ENCODE peak calls at places on chromosomes 2 and 18, in nine cellular contexts. Y is upper lobe of left lung, Z is tibial artery, E is lower leg skin, R is GM12864, T is omental fat pad, W is nephron progenitor cell, C is K562, I is RWPE2. H is an unnamed sample.

GRCh38 chr18:3500016-3500415 is 50.0 kb downstream of the TGIF1 start:
- DNase-seq in R (no peak), I (no peak), W (no peak), C (no peak), Y (no peak), T (no peak), E (no peak), Z (no peak), H (no peak)

GRCh38 chr18:48926420-48926857 is 24.3 kb downstream of the SMAD7 start:
- DNase-seq in R (no peak), Y (no peak), E (no peak), W (no peak), C (no peak), I (no peak), Z (no peak), T (no peak), H (no peak)

GRCh38 chr2:189412330-189412953 is 28.8 kb upstream of the WDR75 start:
- DNase-seq in Y (no peak), W (peak), R (peak), I (no peak), E (no peak), C (peak), T (no peak), Z (no peak), H (peak)

GRCh38 chr2:15714609-15715008 is 122.9 kb downstream of the DDX1 start:
- DNase-seq in E (no peak), T (no peak), R (no peak), I (no peak), Z (no peak), Y (no peak), C (no peak), W (no peak), H (no peak)

GRCh38 chr2:46798041-46798440 is 117.6 kb downstream of the MCFD2 start:
- DNase-seq in E (no peak), T (no peak), Y (no peak), I (no peak), C (peak), Z (no peak), W (no peak), R (no peak), H (no peak)

GRCh38 chr2:158575051-158575635 is 118.4 kb downstream of the PKP4 start:
- DNase-seq in Y (no peak), R (no peak), C (no peak), I (no peak), Z (no peak), T (no peak), W (no peak), E (no peak), H (no peak)

GRCh38 chr18:60910534-60910933 is 422.7 kb upstream of the CDH20 start:
- DNase-seq in Z (no peak), C (no peak), R (no peak), Y (no peak), I (no peak), W (no peak), T (no peak), E (no peak), H (no peak)

GRCh38 chr18:13502585-13502984 is 223.8 kb downstream of the FAM210A start:
- DNase-seq in Z (peak), I (no peak), R (no peak), Y (no peak), E (peak), W (no peak), T (no peak), C (no peak), H (no peak)

GRCh38 chr18:8190980-8191379 is 418.3 kb upstream of the RAB12 start:
- DNase-seq in Z (no peak), C (no peak), E (no peak), I (no peak), W (no peak), T (no peak), Y (no peak), R (no peak), H (no peak)

GRCh38 chr2:203022751-203023150 is 8.1 kb downstream of the NBEAL1 start:
- DNase-seq in R (no peak), C (no peak), E (no peak), T (no peak), Z (no peak), I (no peak), W (no peak), Y (no peak), H (no peak)

GRCh38 chr2:237244976-237245646 is 159.4 kb downstream of the COPS8 start:
- DNase-seq in R (no peak), Y (no peak), I (no peak), C (no peak), W (no peak), T (no peak), E (peak), Z (no peak), H (no peak)

GRCh38 chr2:144596074-144596871 is 76.4 kb upstream of the ZEB2 start:
- DNase-seq in Y (peak), I (no peak), W (no peak), E (no peak), Z (no peak), T (no peak), R (no peak), C (peak), H (no peak)

GRCh38 chr2:222319576-222320440 is 21.0 kb upstream of the PAX3 start:
- DNase-seq in T (no peak), C (no peak), I (peak), E (no peak), Z (no peak), Y (peak), R (no peak), W (peak), H (peak)

GRCh38 chr2:97951155-97951670 is 44.5 kb downstream of the TMEM131 start:
- DNase-seq in W (no peak), C (no peak), E (no peak), I (no peak), Z (no peak), R (no peak), Y (no peak), T (no peak), H (no peak)

GRCh38 chr2:70954886-70955285 is 19.2 kb downstream of the ATP6V1B1 start:
- DNase-seq in I (no peak), W (no peak), T (no peak), Y (no peak), R (no peak), Z (no peak), C (no peak), E (no peak), H (no peak)

GRCh38 chr18:43661570-43661969 is 384.3 kb upstream of the SYT4 start:
- DNase-seq in T (no peak), E (no peak), I (no peak), Y (no peak), R (peak), Z (no peak), W (peak), C (no peak), H (no peak)

GRCh38 chr18:46346213-46346612 is 242.0 kb downstream of the HAUS1 start:
- DNase-seq in Z (no peak), R (no peak), T (no peak), Y (no peak), E (no peak), W (no peak), C (no peak), I (no peak), H (peak)

GRCh38 chr2:229779650-229780049 is 65.3 kb upstream of the DNER start:
- DNase-seq in W (no peak), R (no peak), Z (no peak), E (no peak), T (no peak), Y (no peak), C (no peak), I (no peak), H (no peak)

GRCh38 chr18:42178381-42179080 is 223.5 kb downstream of the PIK3C3 start:
- DNase-seq in E (no peak), I (no peak), T (no peak), Y (no peak), R (no peak), W (no peak), C (no peak), Z (no peak), H (no peak)

GRCh38 chr2:76318848-76319247 is 608.1 kb upstream of the GCFC2 start:
- DNase-seq in C (no peak), Z (no peak), T (no peak), I (no peak), Y (no peak), W (no peak), R (no peak), E (no peak), H (no peak)

GRCh38 chr2:102190425-102191107 is 3.7 kb downstream of the IL1RL2 start:
- DNase-seq in W (no peak), E (no peak), Y (no peak), Z (no peak), R (no peak), T (no peak), C (no peak), I (no peak), H (no peak)

GRCh38 chr2:102184018-102184417 is 2.8 kb upstream of the IL1RL2 start:
- DNase-seq in E (no peak), I (no peak), T (no peak), Y (no peak), R (no peak), Z (no peak), C (no peak), W (no peak), H (no peak)

GRCh38 chr2:102185347-102185746 is 1.5 kb upstream of the IL1RL2 start:
- DNase-seq in T (no peak), R (no peak), Z (no peak), C (no peak), Y (no peak), W (no peak), I (no peak), E (no peak), H (no peak)

GRCh38 chr2:102186676-102187190 is at the start of gene IL1RL2:
- DNase-seq in Y (peak), Z (no peak), W (no peak), E (peak), I (no peak), R (no peak), C (no peak), T (no peak), H (no peak)

DNA sequence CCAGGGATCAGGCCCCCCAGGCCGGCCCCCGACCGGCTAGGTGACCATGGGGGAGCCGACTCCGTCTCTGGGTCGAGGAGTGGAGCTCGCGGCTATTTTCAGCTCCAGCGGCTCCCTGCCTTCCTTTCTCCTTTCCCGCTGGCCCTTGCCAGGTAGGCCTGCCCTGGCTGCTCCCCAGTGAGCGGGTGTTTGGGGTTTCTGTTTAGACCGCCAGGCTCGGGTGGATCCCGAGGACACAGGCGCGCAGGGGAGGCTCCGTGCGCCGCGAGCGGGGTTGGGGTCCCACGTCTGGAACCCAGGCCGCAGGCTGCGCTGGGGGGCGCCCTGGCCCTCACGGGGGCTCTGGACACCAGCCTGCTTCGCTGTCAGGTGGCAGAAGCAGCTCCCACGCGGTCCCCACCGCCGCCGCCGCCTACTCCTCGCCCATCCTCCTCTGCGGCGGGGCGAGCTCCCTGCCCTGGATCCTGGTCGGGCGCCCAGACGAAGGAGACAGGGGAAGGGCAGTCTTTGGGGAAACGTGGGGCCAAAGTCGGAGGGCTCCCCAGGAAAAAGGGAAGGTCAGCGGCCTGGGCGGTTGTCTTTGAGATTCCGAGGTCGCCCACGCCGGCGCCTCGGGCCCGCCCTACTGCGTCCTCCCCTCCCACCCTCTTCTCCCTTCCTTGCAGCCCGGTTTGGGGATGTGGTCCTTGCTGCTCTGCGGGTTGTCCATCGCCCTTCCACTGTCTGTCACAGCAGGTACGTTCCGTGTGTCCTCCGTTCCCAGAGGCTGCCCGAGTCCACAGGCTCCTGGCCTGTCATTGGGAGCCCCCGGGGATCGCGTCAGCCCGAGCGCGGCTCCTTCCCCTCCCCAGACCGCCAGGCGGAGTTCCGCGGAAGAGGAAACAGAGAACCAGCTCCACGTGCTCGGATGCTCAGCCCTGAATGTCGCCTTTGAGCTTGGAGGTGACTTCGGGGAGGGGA is 648 bp downstream of the IL1RL2 start:
- DNase-seq in Y (peak), W (peak), Z (peak), C (no peak), T (peak), I (no peak), R (no peak), E (peak), H (peak)
- TF ChIP-seq CTCF in Y (peak), W (no peak), Z (peak), C (no peak), T (no peak), I (no peak), R (no peak), E (no peak), H (no peak)

GRCh38 chr2:116489944-116490343 is 1324.5 kb upstream of the DDX18 start:
- DNase-seq in R (no peak), I (no peak), T (no peak), E (no peak), W (no peak), Y (no peak), Z (no peak), C (no peak), H (no peak)
- TF ChIP-seq CTCF in R (no peak), I (no peak), T (no peak), E (no peak), W (no peak), Y (no peak), Z (no peak), C (no peak), H (no peak)

GRCh38 chr2:74142340-74142739 is 5.4 kb downstream of the BOLA3 start:
- DNase-seq in I (no peak), Y (no peak), R (no peak), C (peak), W (no peak), Z (no peak), T (no peak), E (no peak), H (no peak)
- TF ChIP-seq CTCF in I (no peak), Y (no peak), R (peak), C (peak), W (peak), Z (no peak), T (no peak), E (no peak), H (no peak)

GRCh38 chr2:55283083-55283482 is 14.1 kb upstream of the MTIF2 start:
- DNase-seq in E (no peak), T (no peak), C (no peak), R (no peak), W (no peak), Y (no peak), Z (no peak), I (no peak), H (no peak)
- TF ChIP-seq CTCF in E (no peak), T (no peak), C (no peak), R (no peak), W (no peak), Y (no peak), Z (no peak), I (no peak), H (no peak)

DNA sequence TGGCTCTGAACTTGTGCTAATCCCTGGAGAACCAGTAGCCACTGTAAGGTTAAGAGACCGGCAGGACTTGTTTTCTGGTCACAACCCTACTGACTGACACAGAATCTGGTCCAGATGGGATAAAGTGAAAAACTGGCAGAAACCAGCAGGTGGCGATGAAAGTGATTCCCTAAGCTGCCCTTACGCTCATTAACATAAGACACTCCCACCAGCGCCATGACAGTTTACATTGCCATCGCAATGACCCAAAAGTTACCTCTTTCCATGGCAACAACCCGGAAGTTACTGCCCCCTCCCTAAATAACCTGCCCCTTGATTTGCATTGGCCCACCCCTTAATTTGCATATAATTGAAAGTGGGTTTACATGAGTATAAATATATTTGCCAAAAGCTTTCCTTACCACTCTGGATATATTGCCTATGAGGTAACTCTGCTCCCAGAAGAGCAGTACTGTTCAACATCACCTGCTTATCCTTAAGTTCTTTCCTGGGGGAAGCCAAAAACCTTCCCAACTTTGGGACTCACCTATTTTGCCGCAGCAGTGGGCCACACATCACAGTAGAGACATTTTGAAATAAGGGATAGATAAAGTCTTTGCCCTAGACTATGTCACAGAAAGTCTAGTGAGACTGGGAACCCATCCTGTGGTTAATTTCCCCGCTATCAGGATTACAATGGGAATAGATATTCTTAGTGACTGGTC is 35.8 kb upstream of the AFF3 start:
- DNase-seq in Y (peak), C (peak), I (no peak), Z (no peak), W (peak), E (no peak), R (peak), T (no peak), H (peak)
- TF ChIP-seq CTCF in Y (no peak), C (peak), I (peak), Z (no peak), W (no peak), E (no peak), R (peak), T (no peak), H (no peak)

DNA sequence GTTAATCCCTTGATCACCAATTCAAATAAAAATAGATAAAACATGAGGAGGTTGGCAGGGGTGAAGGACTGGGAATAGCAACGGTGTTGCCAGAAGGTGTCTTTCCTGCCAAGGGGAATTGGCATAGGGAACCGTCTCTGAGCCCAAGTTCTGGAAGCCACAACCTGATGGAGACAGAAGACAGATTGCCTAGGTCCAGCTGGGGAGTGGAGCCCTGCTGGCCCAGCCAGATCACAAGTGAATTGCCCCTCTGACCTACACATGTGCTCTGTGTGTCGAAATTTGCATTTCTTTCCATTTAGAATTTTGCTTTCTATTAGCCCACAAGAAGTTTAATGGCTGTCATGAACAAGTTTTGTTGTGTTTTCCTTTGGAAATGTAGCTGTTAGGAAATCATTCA is 170.5 kb upstream of the SPRED2 start:
- DNase-seq in R (no peak), Z (no peak), Y (no peak), W (no peak), C (no peak), I (no peak), T (no peak), E (no peak), H (no peak)
- TF ChIP-seq CTCF in R (no peak), Z (no peak), Y (no peak), W (no peak), C (no peak), I (no peak), T (no peak), E (no peak), H (no peak)

GRCh38 chr2:37997629-37998028 is 72.5 kb downstream of the RMDN2 start:
- DNase-seq in E (no peak), R (no peak), Y (no peak), T (no peak), I (no peak), W (no peak), C (no peak), Z (no peak), H (no peak)

GRCh38 chr2:37992631-37993030 is 67.5 kb downstream of the RMDN2 start:
- DNase-seq in R (no peak), C (no peak), I (no peak), T (no peak), E (no peak), Z (no peak), W (no peak), Y (no peak), H (no peak)

GRCh38 chr2:37993135-37993534 is 68.0 kb downstream of the RMDN2 start:
- DNase-seq in Z (no peak), C (no peak), I (no peak), R (no peak), T (no peak), E (no peak), W (no peak), Y (no peak), H (no peak)
- TF ChIP-seq CTCF in Z (no peak), C (no peak), I (peak), R (no peak), T (no peak), E (no peak), W (no peak), Y (no peak), H (no peak)

DNA sequence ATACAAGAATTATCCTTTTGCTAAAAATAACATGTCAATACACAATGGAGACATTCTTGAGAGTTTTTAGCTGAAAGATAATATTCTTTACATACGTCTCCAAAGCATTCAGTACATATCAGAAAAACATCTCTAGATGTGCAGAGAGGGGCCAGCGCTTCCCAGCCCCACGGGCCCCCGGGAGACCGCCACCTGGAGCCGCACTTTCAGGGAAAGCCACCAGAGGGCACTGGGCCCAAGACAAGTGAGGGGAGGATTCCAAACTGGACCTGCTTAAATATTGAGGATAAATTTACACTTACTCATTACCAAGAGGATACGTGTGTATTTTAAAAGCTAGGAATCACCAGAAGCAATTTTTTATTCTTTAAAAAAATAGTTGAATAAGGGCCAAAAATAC is 499.5 kb downstream of the GALR1 start:
- DNase-seq in W (peak), T (no peak), C (peak), R (no peak), E (no peak), I (no peak), Y (no peak), Z (no peak), H (no peak)
- TF ChIP-seq CTCF in W (peak), T (no peak), C (peak), R (peak), E (no peak), I (peak), Y (no peak), Z (no peak), H (peak)

GRCh38 chr2:240138275-240138984 is 2.0 kb downstream of the OTOS start:
- DNase-seq in E (no peak), C (no peak), Z (peak), I (peak), T (no peak), W (no peak), R (no peak), Y (peak), H (no peak)
- TF ChIP-seq CTCF in E (no peak), C (no peak), Z (no peak), I (no peak), T (no peak), W (no peak), R (no peak), Y (no peak), H (no peak)